ENCODE peak calls at places on chromosomes 11 and 22, in seven cellular contexts. K is bronchial epithelial cell, Y is AG10803, C is AG04450, Q is tibial nerve, J is HCT116, H is neural crest cell. X is an unnamed sample.

GRCh38 chr11:126431401-126432064 is 76.0 kb downstream of the ST3GAL4 start:
- DNase-seq in K (peak), Y (peak), J (no peak), H (no peak), Q (no peak), C (no peak), X (peak)

GRCh38 chr11:107563702-107564101 is 1.8 kb downstream of the ALKBH8 start:
- DNase-seq in C (no peak), K (peak), J (peak), Y (peak), Q (no peak), H (peak), X (peak)

GRCh38 chr22:48423481-48423901 is 1404.2 kb downstream of the BRD1 start:
- DNase-seq in Q (no peak), C (no peak), H (no peak), J (no peak), Y (peak), K (no peak), X (no peak)

GRCh38 chr22:45263790-45264269 is 20.9 kb upstream of the UPK3A start:
- DNase-seq in Y (peak), H (peak), K (peak), Q (peak), C (peak), J (peak), X (peak)

GRCh38 chr11:9459573-9460321 is 1.1 kb upstream of the ZNF143 start:
- DNase-seq in Q (no peak), K (peak), J (peak), C (peak), H (peak), Y (peak), X (peak)

GRCh38 chr11:17770048-17770652 is 35.6 kb downstream of the KCNC1 start:
- DNase-seq in H (no peak), J (no peak), K (no peak), Q (no peak), Y (no peak), C (no peak), X (peak)

GRCh38 chr11:2091112-2091746 is 48.0 kb downstream of the IGF2 start:
- DNase-seq in K (no peak), Q (no peak), H (no peak), Y (no peak), C (no peak), J (no peak), X (no peak)

GRCh38 chr11:1924121-1924520 is 4.6 kb downstream of the TNNT3 start:
- DNase-seq in K (peak), J (no peak), H (no peak), Y (no peak), C (no peak), Q (no peak), X (no peak)

GRCh38 chr11:130141561-130142341 is 17.8 kb upstream of the ST14 start:
- DNase-seq in H (no peak), Y (peak), K (no peak), C (no peak), Q (no peak), J (no peak), X (no peak)

GRCh38 chr11:848380-848931 is 5.8 kb downstream of the TSPAN4 start:
- DNase-seq in C (no peak), K (no peak), H (no peak), J (no peak), Q (no peak), Y (no peak), X (peak)

GRCh38 chr22:17366830-17367229 is 2.4 kb upstream of the CECR2 start:
- DNase-seq in K (no peak), H (peak), C (no peak), Y (no peak), J (peak), Q (no peak), X (peak)

GRCh38 chr22:21038405-21038804 is 6.0 kb upstream of the SLC7A4 start:
- DNase-seq in J (no peak), K (no peak), H (no peak), Y (peak), C (no peak), Q (no peak), X (no peak)

GRCh38 chr22:33101550-33101949 is 43.4 kb upstream of the SYN3 start:
- DNase-seq in C (no peak), K (no peak), J (no peak), H (no peak), Y (no peak), Q (no peak), X (no peak)

GRCh38 chr22:20803696-20804324 is 29.9 kb downstream of the SERPIND1 start:
- DNase-seq in H (peak), C (peak), Q (no peak), Y (peak), J (peak), K (peak), X (peak)

GRCh38 chr22:33018232-33018864 is 39.8 kb downstream of the SYN3 start:
- DNase-seq in Y (peak), Q (peak), J (peak), K (peak), C (peak), H (peak), X (peak)

GRCh38 chr11:69653406-69653960 is 12.5 kb downstream of the CCND1 start:
- DNase-seq in K (no peak), C (no peak), Q (no peak), Y (no peak), H (no peak), J (no peak), X (no peak)

GRCh38 chr22:42637555-42637954 is 2.8 kb downstream of the ATP5MGL start:
- DNase-seq in Q (no peak), J (no peak), H (no peak), C (no peak), K (no peak), Y (no peak), X (no peak)

GRCh38 chr11:107050126-107050525 is 31.9 kb upstream of the GUCY1A2 start:
- DNase-seq in Q (no peak), K (no peak), Y (no peak), C (no peak), J (no peak), H (no peak), X (no peak)

GRCh38 chr11:209275-210121 is 2.0 kb downstream of the RIC8A start:
- DNase-seq in C (no peak), J (no peak), Y (peak), H (no peak), Q (no peak), K (no peak), X (no peak)

GRCh38 chr11:92527467-92527866 is 302.8 kb downstream of the FAT3 start:
- DNase-seq in H (no peak), Q (no peak), J (no peak), C (no peak), Y (peak), K (no peak), X (no peak)

GRCh38 chr11:103924166-103925013 is 112.0 kb upstream of the DDI1 start:
- DNase-seq in Y (no peak), H (no peak), Q (no peak), J (no peak), K (no peak), C (no peak), X (no peak)

GRCh38 chr11:92211576-92212167 is 12.9 kb upstream of the FAT3 start:
- DNase-seq in Y (peak), J (no peak), H (peak), K (peak), Q (no peak), C (peak), X (peak)

GRCh38 chr11:58578635-58579191 is at the start of gene ZFP91:
- DNase-seq in Y (peak), H (peak), K (peak), J (peak), Q (peak), C (peak), X (peak)

GRCh38 chr11:122601131-122602125 is 54.1 kb upstream of the UBASH3B start:
- DNase-seq in Q (no peak), J (no peak), K (peak), Y (peak), C (no peak), H (no peak), X (no peak)

GRCh38 chr11:111676878-111677585 is 74.8 kb downstream of the SIK2 start:
- DNase-seq in Y (peak), J (peak), H (no peak), Q (no peak), K (peak), C (no peak), X (no peak)

GRCh38 chr11:7520981-7521487 is 7.2 kb downstream of the PPFIBP2 start:
- DNase-seq in Q (no peak), H (no peak), C (no peak), Y (no peak), K (no peak), J (no peak), X (no peak)

GRCh38 chr22:18028817-18029527 is 4.6 kb upstream of the MICAL3 start:
- DNase-seq in Y (no peak), H (no peak), Q (no peak), J (no peak), K (peak), C (no peak), X (no peak)

GRCh38 chr22:25205847-25206246 is 6.2 kb downstream of the CRYBB3 start:
- DNase-seq in H (no peak), C (no peak), K (no peak), J (no peak), Y (no peak), Q (no peak), X (no peak)

GRCh38 chr11:59418151-59418550 is 8.1 kb downstream of the OR5A2 start:
- DNase-seq in C (no peak), H (no peak), Y (no peak), Q (no peak), J (no peak), K (no peak), X (no peak)

GRCh38 chr11:2817431-2817830 is 68.1 kb downstream of the CDKN1C start:
- DNase-seq in H (no peak), Y (no peak), C (no peak), Q (no peak), K (no peak), J (no peak), X (no peak)

GRCh38 chr22:36213596-36213995 is 12.0 kb upstream of the APOL4 start:
- DNase-seq in C (no peak), Q (no peak), J (no peak), Y (no peak), K (no peak), H (no peak), X (no peak)

GRCh38 chr22:50191041-50191740 is 5.5 kb downstream of the TRABD start:
- DNase-seq in K (no peak), Y (no peak), J (no peak), H (no peak), Q (no peak), C (no peak), X (no peak)

GRCh38 chr22:19800761-19801244 is 40.2 kb downstream of the TBX1 start:
- DNase-seq in K (no peak), J (no peak), Y (peak), Q (no peak), C (no peak), H (peak), X (peak)

GRCh38 chr11:129997513-129997912 is 5.1 kb downstream of the PRDM10 start:
- DNase-seq in Y (no peak), H (no peak), J (no peak), Q (no peak), C (no peak), K (no peak), X (no peak)

GRCh38 chr11:85040166-85040565 is 587.0 kb downstream of the DLG2 start:
- DNase-seq in Q (no peak), J (no peak), K (no peak), Y (no peak), H (no peak), C (peak), X (no peak)

GRCh38 chr11:22807855-22808558 is 21.6 kb downstream of the SVIP start:
- DNase-seq in Q (no peak), H (no peak), J (no peak), Y (no peak), K (peak), C (no peak), X (no peak)

GRCh38 chr11:22808559-22809197 is 20.9 kb downstream of the SVIP start:
- DNase-seq in H (no peak), C (no peak), Y (no peak), Q (no peak), K (no peak), J (no peak), X (no peak)

GRCh38 chr11:22807391-22807790 is 22.2 kb downstream of the SVIP start:
- DNase-seq in J (no peak), H (no peak), K (no peak), Q (no peak), C (no peak), Y (no peak), X (no peak)

DNA sequence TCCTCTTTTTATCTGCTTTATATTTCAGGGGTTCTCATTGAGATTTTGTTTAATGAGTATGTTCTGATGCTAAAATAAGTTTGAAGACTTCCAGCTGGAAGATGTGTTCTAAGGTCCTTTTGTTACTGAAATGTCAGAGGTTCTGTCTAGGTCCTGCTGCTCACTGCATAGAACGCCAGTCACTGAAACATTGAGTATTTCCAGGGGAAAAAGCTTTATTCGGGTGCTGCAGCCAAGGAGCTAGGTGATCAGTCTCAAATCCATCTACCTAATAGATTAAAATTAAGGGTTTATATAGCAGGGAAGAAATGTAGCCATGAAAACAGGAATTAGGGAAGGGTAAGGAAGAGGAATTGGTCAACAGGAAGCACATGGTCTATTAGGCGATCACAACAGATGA is 19.7 kb downstream of the SVIP start:
- DNase-seq in C (no peak), J (no peak), Q (no peak), H (no peak), Y (no peak), K (no peak), X (no peak)
- TF ChIP-seq CTCF in C (no peak), J (no peak), Q (no peak), H (no peak), Y (no peak), K (no peak), X (no peak)

DNA sequence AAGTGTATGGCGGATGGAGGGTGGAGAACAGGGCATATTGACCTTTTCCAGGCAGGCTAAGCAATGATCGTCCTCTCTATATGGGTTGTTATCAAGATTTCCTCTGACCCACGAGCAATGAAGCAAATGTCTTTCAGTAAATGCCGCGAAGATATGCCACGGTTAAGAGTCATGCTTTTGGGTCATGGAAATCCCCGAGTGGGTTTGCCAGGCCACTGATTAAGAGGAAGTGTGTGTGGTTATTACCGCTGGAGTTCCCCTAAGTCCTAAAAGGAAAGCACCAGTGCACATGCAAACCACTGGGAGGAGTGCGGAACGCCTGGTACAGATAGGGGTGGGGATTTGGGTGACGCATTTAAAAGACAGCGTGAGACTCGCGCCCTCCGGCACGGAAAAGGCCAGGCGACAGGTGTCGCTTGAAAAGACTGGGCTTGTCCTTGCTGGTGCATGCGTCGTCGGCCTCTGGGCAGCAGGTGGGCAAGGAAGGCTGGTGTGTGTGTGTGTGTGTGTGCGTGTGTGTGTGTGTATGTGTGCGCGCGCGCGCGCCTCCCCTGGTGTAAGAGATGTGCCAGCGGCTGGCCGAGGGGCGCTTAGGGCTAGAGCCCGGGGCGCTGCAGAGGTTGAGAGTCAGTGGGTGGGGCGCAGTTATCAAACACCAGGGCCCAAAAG is at the start of gene BIRC3:
- DNase-seq in C (peak), Y (peak), K (peak), J (peak), H (peak), Q (peak), X (peak)
- TF ChIP-seq CTCF in C (peak), Y (peak), K (peak), J (no peak), H (peak), Q (peak), X (no peak)

GRCh38 chr11:62269654-62270278 is at the start of gene SCGB2A2:
- DNase-seq in J (peak), K (peak), H (no peak), C (no peak), Q (no peak), Y (no peak), X (peak)
- TF ChIP-seq CTCF in J (peak), K (peak), H (peak), C (no peak), Q (no peak), Y (no peak), X (peak)

GRCh38 chr11:75800136-75800675 is 14.8 kb upstream of the UVRAG start:
- DNase-seq in Q (no peak), J (no peak), K (no peak), Y (no peak), C (no peak), H (no peak), X (no peak)

GRCh38 chr11:75797796-75798195 is 17.2 kb upstream of the UVRAG start:
- DNase-seq in Q (no peak), J (no peak), K (no peak), H (no peak), C (no peak), Y (peak), X (no peak)

GRCh38 chr11:75796091-75796435 is 18.9 kb upstream of the UVRAG start:
- DNase-seq in C (no peak), Y (no peak), J (no peak), H (no peak), K (no peak), Q (no peak), X (no peak)

GRCh38 chr11:75795276-75796090 is 19.5 kb upstream of the UVRAG start:
- DNase-seq in Y (no peak), H (no peak), Q (no peak), C (no peak), K (no peak), J (no peak), X (no peak)

DNA sequence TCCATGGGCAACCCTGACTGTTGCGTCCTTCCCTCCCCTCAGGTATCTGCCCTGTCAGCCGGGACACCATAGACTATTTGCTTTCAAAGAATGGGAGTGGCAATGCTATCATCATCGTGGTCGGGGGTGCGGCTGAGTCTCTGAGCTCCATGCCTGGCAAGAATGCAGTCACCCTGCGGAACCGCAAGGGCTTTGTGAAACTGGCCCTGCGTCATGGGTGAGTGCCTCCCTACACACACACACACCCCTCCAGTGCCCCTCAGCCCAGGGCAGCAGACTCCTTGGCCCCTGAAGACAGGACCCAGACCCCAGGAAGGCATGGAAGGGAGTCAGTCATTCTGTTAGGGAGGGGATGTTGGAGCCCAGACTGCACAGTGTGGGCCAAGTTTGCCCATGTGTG is 17.9 kb upstream of the UVRAG start:
- DNase-seq in C (no peak), H (no peak), J (no peak), K (no peak), Y (no peak), Q (no peak), X (no peak)
- TF ChIP-seq CTCF in C (no peak), H (no peak), J (no peak), K (no peak), Y (no peak), Q (no peak), X (no peak)

GRCh38 chr11:120228794-120229384 is 11.1 kb upstream of the POU2F3 start:
- DNase-seq in Q (no peak), H (no peak), Y (no peak), K (no peak), C (no peak), J (no peak), X (no peak)
- TF ChIP-seq CTCF in Q (no peak), H (peak), Y (no peak), K (peak), C (peak), J (peak), X (no peak)

GRCh38 chr22:23533328-23533762 is 46.7 kb downstream of the IGLL1 start:
- DNase-seq in H (peak), K (peak), J (no peak), C (no peak), Y (no peak), Q (no peak), X (peak)
- TF ChIP-seq CTCF in H (peak), K (peak), J (no peak), C (peak), Y (peak), Q (no peak), X (peak)

GRCh38 chr11:109770323-109770722 is 322.9 kb upstream of the ZC3H12C start:
- DNase-seq in H (no peak), K (no peak), J (no peak), Y (no peak), Q (no peak), C (no peak), X (no peak)

GRCh38 chr11:109775686-109776085 is 317.5 kb upstream of the ZC3H12C start:
- DNase-seq in C (no peak), Q (no peak), Y (no peak), J (no peak), K (no peak), H (no peak), X (no peak)

GRCh38 chr11:109772846-109773400 is 320.3 kb upstream of the ZC3H12C start:
- DNase-seq in J (no peak), K (no peak), Q (no peak), C (no peak), H (no peak), Y (no peak), X (no peak)
- TF ChIP-seq CTCF in J (no peak), K (no peak), Q (no peak), C (no peak), H (no peak), Y (no peak), X (no peak)

X was measured in Calu3.